ENCODE peak calls at places on chromosomes 11 and 22, in ten cellular contexts. One of them, this sample, is unnamed.

GRCh38 chr22:36356708-36357694 is 30.8 kb downstream of the MYH9 start:
- DNase-seq in Peyer's patch: no peak
- DNase-seq in A549: no peak
- DNase-seq in breast epithelium: no peak
- DNase-seq in lower leg skin: no peak
- DNase-seq in ovary: no peak
- DNase-seq in K562: no peak
- DNase-seq in sigmoid colon: no peak
- DNase-seq in transverse colon: no peak
- DNase-seq in HepG2: no peak
- DNase-seq in this sample: no peak

GRCh38 chr11:129146196-129146595 is 45.9 kb downstream of the ARHGAP32 start:
- DNase-seq in A549: no peak
- DNase-seq in breast epithelium: no peak
- DNase-seq in transverse colon: no peak
- DNase-seq in K562: no peak
- DNase-seq in HepG2: no peak
- DNase-seq in ovary: no peak
- DNase-seq in lower leg skin: no peak
- DNase-seq in Peyer's patch: no peak
- DNase-seq in sigmoid colon: no peak
- DNase-seq in this sample: no peak

GRCh38 chr11:43486141-43486540 is 127.4 kb downstream of the TTC17 start:
- DNase-seq in ovary: no peak
- DNase-seq in Peyer's patch: no peak
- DNase-seq in K562: no peak
- DNase-seq in sigmoid colon: no peak
- DNase-seq in lower leg skin: no peak
- DNase-seq in transverse colon: no peak
- DNase-seq in HepG2: no peak
- DNase-seq in breast epithelium: no peak
- DNase-seq in A549: no peak
- DNase-seq in this sample: no peak

GRCh38 chr11:95829580-95830259 is 39.4 kb downstream of the CEP57 start:
- DNase-seq in K562: no peak
- DNase-seq in lower leg skin: no peak
- DNase-seq in sigmoid colon: no peak
- DNase-seq in ovary: no peak
- DNase-seq in A549: no peak
- DNase-seq in Peyer's patch: no peak
- DNase-seq in HepG2: no peak
- DNase-seq in transverse colon: no peak
- DNase-seq in breast epithelium: no peak
- DNase-seq in this sample: no peak

GRCh38 chr22:30596886-30597285 is 5.2 kb upstream of the PES1 start:
- DNase-seq in K562: no peak
- DNase-seq in transverse colon: no peak
- DNase-seq in sigmoid colon: no peak
- DNase-seq in A549: no peak
- DNase-seq in lower leg skin: no peak
- DNase-seq in Peyer's patch: no peak
- DNase-seq in HepG2: no peak
- DNase-seq in breast epithelium: no peak
- DNase-seq in ovary: no peak
- DNase-seq in this sample: no peak

GRCh38 chr11:78365381-78365792 is 52.2 kb downstream of the GAB2 start:
- DNase-seq in lower leg skin: no peak
- DNase-seq in sigmoid colon: no peak
- DNase-seq in HepG2: peak; percentile 13
- DNase-seq in breast epithelium: no peak
- DNase-seq in A549: no peak
- DNase-seq in Peyer's patch: no peak
- DNase-seq in K562: no peak
- DNase-seq in transverse colon: no peak
- DNase-seq in ovary: no peak
- DNase-seq in this sample: no peak

GRCh38 chr11:12390687-12391110 is 13.3 kb downstream of the PARVA start:
- DNase-seq in transverse colon: no peak
- DNase-seq in HepG2: no peak
- DNase-seq in ovary: no peak
- DNase-seq in K562: no peak
- DNase-seq in breast epithelium: no peak
- DNase-seq in lower leg skin: no peak
- DNase-seq in Peyer's patch: no peak
- DNase-seq in A549: no peak
- DNase-seq in sigmoid colon: peak; percentile 80
- DNase-seq in this sample: no peak

GRCh38 chr11:133953999-133954398 is 2.8 kb downstream of the IGSF9B start:
- DNase-seq in HepG2: no peak
- DNase-seq in transverse colon: no peak
- DNase-seq in breast epithelium: no peak
- DNase-seq in K562: no peak
- DNase-seq in Peyer's patch: no peak
- DNase-seq in sigmoid colon: no peak
- DNase-seq in A549: no peak
- DNase-seq in ovary: no peak
- DNase-seq in lower leg skin: no peak
- DNase-seq in this sample: no peak

GRCh38 chr22:28902490-28902889 is 19.1 kb downstream of the ZNRF3 start:
- DNase-seq in lower leg skin: no peak
- DNase-seq in ovary: no peak
- DNase-seq in sigmoid colon: peak; percentile 13
- DNase-seq in breast epithelium: no peak
- DNase-seq in Peyer's patch: no peak
- DNase-seq in HepG2: no peak
- DNase-seq in transverse colon: no peak
- DNase-seq in K562: no peak
- DNase-seq in A549: no peak
- DNase-seq in this sample: no peak

GRCh38 chr22:19974233-19974861 is 32.7 kb upstream of the TXNRD2 start:
- DNase-seq in transverse colon: peak; percentile 52
- DNase-seq in sigmoid colon: no peak
- DNase-seq in HepG2: peak; percentile 75
- DNase-seq in K562: peak; percentile 98
- DNase-seq in A549: peak; percentile 57
- DNase-seq in breast epithelium: no peak
- DNase-seq in Peyer's patch: no peak
- DNase-seq in ovary: no peak
- DNase-seq in lower leg skin: no peak
- DNase-seq in this sample: peak; percentile 81

GRCh38 chr11:69144719-69145365 is 10.9 kb upstream of the SMIM38 start:
- DNase-seq in Peyer's patch: no peak
- DNase-seq in transverse colon: no peak
- DNase-seq in breast epithelium: no peak
- DNase-seq in HepG2: no peak
- DNase-seq in ovary: no peak
- DNase-seq in A549: no peak
- DNase-seq in lower leg skin: peak; percentile 2
- DNase-seq in K562: no peak
- DNase-seq in sigmoid colon: no peak
- DNase-seq in this sample: no peak

GRCh38 chr22:28600546-28601143 is 79.0 kb downstream of the TTC28 start:
- DNase-seq in lower leg skin: no peak
- DNase-seq in breast epithelium: no peak
- DNase-seq in sigmoid colon: no peak
- DNase-seq in A549: peak; percentile 11
- DNase-seq in HepG2: peak; percentile 53
- DNase-seq in transverse colon: no peak
- DNase-seq in Peyer's patch: no peak
- DNase-seq in K562: peak; percentile 5
- DNase-seq in ovary: no peak
- DNase-seq in this sample: no peak

GRCh38 chr11:19093976-19094375 is 23.0 kb upstream of the ZDHHC13 start:
- DNase-seq in ovary: no peak
- DNase-seq in A549: no peak
- DNase-seq in transverse colon: no peak
- DNase-seq in K562: no peak
- DNase-seq in breast epithelium: no peak
- DNase-seq in sigmoid colon: no peak
- DNase-seq in lower leg skin: no peak
- DNase-seq in Peyer's patch: no peak
- DNase-seq in HepG2: no peak
- DNase-seq in this sample: no peak

GRCh38 chr11:123143921-123144320 is 51.1 kb downstream of the CLMP start:
- DNase-seq in HepG2: no peak
- DNase-seq in ovary: no peak
- DNase-seq in sigmoid colon: no peak
- DNase-seq in transverse colon: no peak
- DNase-seq in A549: no peak
- DNase-seq in K562: no peak
- DNase-seq in Peyer's patch: no peak
- DNase-seq in breast epithelium: no peak
- DNase-seq in lower leg skin: no peak
- DNase-seq in this sample: no peak

GRCh38 chr22:25437414-25438160 is 126.9 kb upstream of the GRK3 start:
- DNase-seq in ovary: no peak
- DNase-seq in sigmoid colon: no peak
- DNase-seq in breast epithelium: no peak
- DNase-seq in Peyer's patch: no peak
- DNase-seq in K562: no peak
- DNase-seq in lower leg skin: no peak
- DNase-seq in HepG2: no peak
- DNase-seq in A549: no peak
- DNase-seq in transverse colon: no peak
- DNase-seq in this sample: no peak

GRCh38 chr11:19728436-19728835 is 15.8 kb downstream of the NAV2 start:
- DNase-seq in ovary: no peak
- DNase-seq in sigmoid colon: no peak
- DNase-seq in transverse colon: no peak
- DNase-seq in HepG2: no peak
- DNase-seq in A549: no peak
- DNase-seq in lower leg skin: no peak
- DNase-seq in K562: no peak
- DNase-seq in Peyer's patch: no peak
- DNase-seq in breast epithelium: no peak
- DNase-seq in this sample: peak; percentile 18

GRCh38 chr11:67267188-67268035 is 1.1 kb downstream of the GRK2 start:
- DNase-seq in breast epithelium: no peak
- DNase-seq in K562: peak; percentile 37
- DNase-seq in ovary: peak; percentile 51
- DNase-seq in transverse colon: peak; percentile 87
- DNase-seq in A549: no peak
- DNase-seq in sigmoid colon: peak; percentile 75
- DNase-seq in Peyer's patch: peak; percentile 96
- DNase-seq in lower leg skin: no peak
- DNase-seq in HepG2: peak; percentile 61
- DNase-seq in this sample: no peak

GRCh38 chr11:396511-396947 is 2.5 kb downstream of the PKP3 start:
- DNase-seq in HepG2: peak; percentile 60
- DNase-seq in Peyer's patch: no peak
- DNase-seq in transverse colon: no peak
- DNase-seq in K562: no peak
- DNase-seq in lower leg skin: no peak
- DNase-seq in sigmoid colon: no peak
- DNase-seq in A549: peak; percentile 71
- DNase-seq in ovary: no peak
- DNase-seq in breast epithelium: no peak
- DNase-seq in this sample: peak; percentile 54
- TF ChIP-seq CTCF in HepG2: peak; percentile 79
- TF ChIP-seq CTCF in Peyer's patch: no peak
- TF ChIP-seq CTCF in transverse colon: no peak
- TF ChIP-seq CTCF in K562: no peak
- TF ChIP-seq CTCF in lower leg skin: no peak
- TF ChIP-seq CTCF in sigmoid colon: no peak
- TF ChIP-seq CTCF in A549: no peak
- TF ChIP-seq CTCF in ovary: no peak
- TF ChIP-seq CTCF in breast epithelium: no peak
- TF ChIP-seq CTCF in this sample: no peak

DNA sequence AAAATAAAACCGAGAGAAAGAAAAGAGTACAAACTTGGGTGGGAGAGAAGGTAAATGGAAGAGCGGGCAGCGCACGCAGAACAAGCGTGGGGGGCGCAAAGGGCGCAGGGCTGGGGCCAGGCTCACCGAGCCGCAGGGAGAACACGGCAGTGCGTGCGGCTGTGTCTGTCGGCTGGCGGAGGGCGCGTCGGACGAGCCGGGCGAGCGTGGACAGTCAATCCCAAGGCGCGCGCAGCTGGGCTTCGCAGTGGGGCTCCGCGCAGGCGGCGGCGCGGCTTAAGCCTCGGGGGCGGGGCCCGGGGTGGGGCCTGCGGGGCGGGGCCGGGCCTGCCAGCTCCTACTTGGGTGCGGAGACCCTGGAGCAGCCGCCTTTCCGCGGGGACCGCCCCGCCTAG is at the start of gene UCP2:
- DNase-seq in transverse colon: peak; percentile 90
- DNase-seq in lower leg skin: peak; percentile 96
- DNase-seq in sigmoid colon: peak; percentile 92
- DNase-seq in Peyer's patch: peak; percentile 96
- DNase-seq in K562: peak; percentile 91
- DNase-seq in breast epithelium: peak; percentile 67
- DNase-seq in A549: peak; percentile 81
- DNase-seq in ovary: peak; percentile 71
- DNase-seq in HepG2: no peak
- DNase-seq in this sample: peak; percentile 91
- TF ChIP-seq POLR2A in transverse colon: no peak
- TF ChIP-seq POLR2A in lower leg skin: peak; percentile 46
- TF ChIP-seq POLR2A in sigmoid colon: no peak
- TF ChIP-seq POLR2A in Peyer's patch: no peak
- TF ChIP-seq POLR2A in K562: peak; percentile 75
- TF ChIP-seq POLR2A in breast epithelium: no peak
- TF ChIP-seq POLR2A in A549: peak; percentile 95
- TF ChIP-seq POLR2A in ovary: no peak
- TF ChIP-seq POLR2A in HepG2: peak; percentile 60
- TF ChIP-seq POLR2A in this sample: no peak

GRCh38 chr11:108734956-108735559 is 70.2 kb downstream of the DDX10 start:
- DNase-seq in breast epithelium: no peak
- DNase-seq in Peyer's patch: no peak
- DNase-seq in A549: no peak
- DNase-seq in transverse colon: no peak
- DNase-seq in lower leg skin: no peak
- DNase-seq in K562: peak; percentile 18
- DNase-seq in ovary: no peak
- DNase-seq in HepG2: peak; percentile 21
- DNase-seq in sigmoid colon: no peak
- DNase-seq in this sample: no peak
- TF ChIP-seq CTCF in breast epithelium: no peak
- TF ChIP-seq CTCF in Peyer's patch: peak; percentile 26
- TF ChIP-seq CTCF in A549: peak; percentile 46
- TF ChIP-seq CTCF in transverse colon: peak; percentile 38
- TF ChIP-seq CTCF in lower leg skin: no peak
- TF ChIP-seq CTCF in K562: peak; percentile 57
- TF ChIP-seq CTCF in ovary: no peak
- TF ChIP-seq CTCF in HepG2: peak; percentile 37
- TF ChIP-seq CTCF in sigmoid colon: no peak
- TF ChIP-seq CTCF in this sample: no peak

GRCh38 chr22:47393191-47393590 is 630.7 kb downstream of the TBC1D22A start:
- DNase-seq in sigmoid colon: peak; percentile 44
- DNase-seq in Peyer's patch: no peak
- DNase-seq in K562: no peak
- DNase-seq in lower leg skin: no peak
- DNase-seq in A549: no peak
- DNase-seq in ovary: no peak
- DNase-seq in transverse colon: no peak
- DNase-seq in breast epithelium: no peak
- DNase-seq in HepG2: no peak
- DNase-seq in this sample: no peak
- TF ChIP-seq POLR2A in sigmoid colon: no peak
- TF ChIP-seq POLR2A in Peyer's patch: no peak
- TF ChIP-seq POLR2A in K562: no peak
- TF ChIP-seq POLR2A in lower leg skin: no peak
- TF ChIP-seq POLR2A in A549: no peak
- TF ChIP-seq POLR2A in ovary: no peak
- TF ChIP-seq POLR2A in transverse colon: no peak
- TF ChIP-seq POLR2A in breast epithelium: no peak
- TF ChIP-seq POLR2A in HepG2: no peak
- TF ChIP-seq POLR2A in this sample: no peak